ENCODE peak calls at places on chromosomes 11 and 22, in ten cellular contexts. G is fibroblast of lung, J is HCT116, U is left ventricle myocardium inferior, D is gastrocnemius medialis, F is stomach, L is heart left ventricle, K is OCI-LY7, P is thoracic aorta, A is transverse colon. E is an unnamed sample. For H3K4me1, the result is how much of the 10 kb centered on the place peaks cover.

GRCh38 chr11:443542-444199 is 1.9 kb upstream of the ANO9 start:
- DNase-seq in U (no peak), D (no peak), G (no peak), A (no peak), J (no peak), F (no peak), K (no peak), L (peak), P (no peak), E (no peak)

GRCh38 chr11:126716456-126717083 is 284.0 kb downstream of the KIRREL3 start:
- DNase-seq in U (no peak), F (peak), A (peak), J (peak), L (no peak), G (peak), D (no peak), P (no peak), K (peak), E (no peak)

GRCh38 chr22:20128902-20129746 is 2.5 kb upstream of the ZDHHC8 start:
- DNase-seq in L (no peak), G (no peak), F (peak), A (peak), D (peak), P (no peak), K (peak), J (no peak), U (no peak), E (no peak)

GRCh38 chr11:1196516-1197391 is 26.1 kb upstream of the MUC5B start:
- DNase-seq in A (no peak), D (peak), L (peak), P (no peak), F (peak), U (peak), G (no peak), K (no peak), J (no peak), E (peak)

GRCh38 chr11:119509277-119509841 is 86.4 kb upstream of the THY1 start:
- DNase-seq in P (no peak), K (no peak), F (no peak), G (peak), U (no peak), J (no peak), D (no peak), A (no peak), L (no peak), E (no peak)

GRCh38 chr11:57546869-57547518 is 9.6 kb downstream of the SMTNL1 start:
- DNase-seq in L (no peak), P (no peak), G (peak), A (no peak), K (no peak), U (no peak), F (no peak), J (no peak), D (peak), E (no peak)

GRCh38 chr22:19547620-19548019 is 23.4 kb upstream of the CLDN5 start:
- DNase-seq in J (no peak), G (no peak), F (no peak), K (no peak), P (no peak), D (no peak), A (no peak), L (no peak), U (no peak), E (no peak)

GRCh38 chr11:76803811-76804600 is 20.9 kb downstream of the TSKU start:
- DNase-seq in J (no peak), F (no peak), K (no peak), A (no peak), G (peak), L (peak), U (no peak), D (no peak), P (no peak), E (no peak)

GRCh38 chr11:35619030-35619753 is 932 bp downstream of the FJX1 start:
- DNase-seq in F (no peak), D (peak), A (peak), K (no peak), J (no peak), G (peak), U (peak), P (no peak), L (peak), E (peak)

GRCh38 chr11:95142431-95142830 is 52.8 kb downstream of the ENDOD1 start:
- DNase-seq in U (no peak), L (no peak), J (no peak), K (no peak), D (no peak), P (no peak), A (no peak), G (no peak), F (no peak), E (no peak)

GRCh38 chr11:61685611-61685955 is 5.4 kb downstream of the DAGLA start:
- DNase-seq in A (no peak), K (no peak), D (no peak), G (no peak), J (no peak), L (no peak), F (no peak), U (no peak), P (no peak), E (no peak)

GRCh38 chr11:34944692-34945091 is 28.3 kb downstream of the PDHX start:
- DNase-seq in K (no peak), U (no peak), F (no peak), J (no peak), A (no peak), D (no peak), L (no peak), P (no peak), G (no peak), E (no peak)

GRCh38 chr11:113114452-113115027 is 153.3 kb downstream of the NCAM1 start:
- DNase-seq in L (peak), F (peak), U (peak), G (peak), J (no peak), K (peak), P (no peak), A (peak), D (peak), E (peak)

GRCh38 chr11:76658231-76658630 is 12.3 kb downstream of the LRRC32 start:
- DNase-seq in A (peak), P (no peak), U (no peak), L (no peak), K (no peak), J (no peak), F (no peak), G (no peak), D (no peak), E (no peak)

GRCh38 chr11:130488187-130489026 is 40.0 kb downstream of the ADAMTS15 start:
- DNase-seq in L (no peak), A (no peak), D (no peak), J (no peak), P (no peak), F (no peak), K (no peak), U (no peak), G (no peak), E (no peak)

GRCh38 chr22:17938484-17938924 is 85.9 kb downstream of the MICAL3 start:
- DNase-seq in L (no peak), A (no peak), K (no peak), G (peak), J (no peak), F (no peak), D (no peak), U (no peak), P (no peak), E (no peak)

GRCh38 chr22:44664149-44664548 is 37.9 kb upstream of the PRR5 start:
- DNase-seq in G (peak), D (peak), L (peak), A (peak), U (peak), F (peak), K (no peak), J (no peak), P (no peak), E (peak)

GRCh38 chr11:77175021-77175842 is 47.2 kb downstream of the MYO7A start:
- DNase-seq in J (no peak), F (no peak), G (no peak), A (no peak), U (no peak), D (peak), L (peak), K (no peak), P (no peak), E (no peak)

GRCh38 chr22:16806401-16806800 is 18.8 kb downstream of the XKR3 start:
- DNase-seq in L (no peak), U (no peak), G (no peak), J (no peak), F (no peak), K (no peak), D (no peak), P (no peak), A (no peak), E (no peak)

GRCh38 chr11:118435893-118436624 is at the start of gene KMT2A:
- DNase-seq in P (peak), A (peak), L (peak), F (peak), U (peak), G (peak), J (peak), K (peak), D (peak), E (peak)

GRCh38 chr11:65576867-65577755 is 1.3 kb downstream of the EHBP1L1 start:
- DNase-seq in A (peak), G (peak), U (peak), K (peak), D (peak), F (peak), J (no peak), P (peak), L (peak), E (peak)

GRCh38 chr11:106395716-106396349 is 318.4 kb downstream of the AASDHPPT start:
- DNase-seq in A (no peak), F (no peak), G (no peak), D (no peak), K (no peak), L (no peak), J (peak), P (no peak), U (no peak), E (no peak)

GRCh38 chr22:44098966-44099530 is 74.9 kb downstream of the PARVB start:
- DNase-seq in J (no peak), G (no peak), K (no peak), L (peak), P (no peak), F (no peak), A (no peak), D (no peak), U (no peak), E (no peak)

GRCh38 chr11:73308003-73308962 is at the start of gene ARHGEF17:
- DNase-seq in A (peak), G (peak), L (peak), U (peak), D (no peak), J (peak), P (no peak), K (no peak), F (peak), E (peak)

GRCh38 chr11:75461136-75461535 is 28.1 kb upstream of the KLHL35 start:
- DNase-seq in U (no peak), P (no peak), A (no peak), G (no peak), F (no peak), D (no peak), K (no peak), J (no peak), L (no peak), E (no peak)

GRCh38 chr11:107018274-107018901 is at the start of gene GUCY1A2:
- DNase-seq in K (no peak), D (peak), A (no peak), L (peak), F (no peak), G (peak), P (no peak), U (peak), J (no peak), E (peak)

GRCh38 chr11:44388828-44389645 is 79.1 kb upstream of the ALX4 start:
- DNase-seq in F (no peak), J (no peak), D (no peak), G (no peak), U (no peak), L (no peak), A (no peak), P (no peak), K (no peak), E (no peak)

GRCh38 chr11:2091112-2091746 is 48.0 kb downstream of the IGF2 start:
- DNase-seq in L (no peak), P (no peak), U (no peak), D (no peak), J (no peak), F (peak), K (no peak), G (no peak), A (no peak), E (no peak)

GRCh38 chr11:56642339-56642738 is at the start of gene OR5AP2:
- DNase-seq in A (no peak), G (no peak), D (no peak), J (no peak), K (no peak), P (no peak), U (no peak), L (no peak), F (no peak), E (no peak)

GRCh38 chr11:117827521-117828511 is 3.3 kb upstream of the FXYD2 start:
- DNase-seq in G (no peak), J (no peak), F (peak), L (peak), U (no peak), P (no peak), K (no peak), A (peak), D (no peak), E (peak)

GRCh38 chr22:31173386-31174145 is 13.6 kb downstream of the RNF185 start:
- DNase-seq in K (no peak), P (no peak), F (no peak), L (no peak), D (peak), A (no peak), G (peak), J (no peak), U (no peak), E (no peak)

GRCh38 chr11:16154715-16155396 is 201.5 kb downstream of the SOX6 start:
- DNase-seq in L (no peak), A (no peak), P (no peak), F (peak), J (no peak), K (no peak), U (no peak), G (peak), D (no peak), E (no peak)

GRCh38 chr11:22338465-22338810 is 257 bp downstream of the SLC17A6 start:
- DNase-seq in K (no peak), L (no peak), J (no peak), P (no peak), D (no peak), G (no peak), F (no peak), A (no peak), U (no peak), E (no peak)

GRCh38 chr11:69442807-69443137 is 38.7 kb upstream of the LINC01488 start:
- DNase-seq in P (no peak), J (no peak), G (peak), D (no peak), L (peak), U (peak), A (no peak), F (no peak), K (no peak), E (no peak)

GRCh38 chr11:60197442-60197841 is 14.6 kb upstream of the MS4A6A start:
- DNase-seq in L (no peak), G (no peak), A (no peak), F (no peak), U (no peak), K (no peak), D (no peak), J (no peak), P (no peak), E (no peak)

GRCh38 chr11:60195923-60196368 is 13.1 kb upstream of the MS4A6A start:
- DNase-seq in L (no peak), P (no peak), D (no peak), G (no peak), F (no peak), K (no peak), J (no peak), A (no peak), U (no peak), E (no peak)

GRCh38 chr11:60193687-60194433 is 11.0 kb upstream of the MS4A6A start:
- DNase-seq in L (no peak), G (peak), K (peak), J (peak), P (no peak), A (peak), D (no peak), U (no peak), F (peak), E (no peak)

DNA sequence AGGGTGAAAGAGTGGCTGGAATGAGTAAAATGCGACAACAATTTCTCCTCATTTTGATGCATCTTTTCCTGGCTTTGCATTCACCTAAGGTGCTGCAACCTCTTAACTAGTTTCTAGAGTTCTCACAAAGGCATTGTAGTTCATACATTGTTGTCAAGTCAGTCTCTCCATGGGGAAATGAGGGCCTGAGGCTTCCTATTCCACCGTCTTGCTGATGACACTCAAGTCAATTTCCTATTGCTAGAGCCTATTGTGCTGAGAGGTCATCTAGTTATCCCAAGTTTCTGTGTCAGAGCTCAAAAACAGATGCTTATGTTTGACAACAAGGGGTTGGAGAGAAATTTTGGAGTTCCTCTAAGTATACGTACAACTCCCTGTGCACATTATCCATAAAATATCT is 11.6 kb upstream of the MS4A6A start:
- DNase-seq in J (no peak), F (no peak), G (no peak), P (no peak), K (no peak), A (no peak), U (no peak), D (no peak), L (no peak), E (no peak)
- H3K27ac ChIP-seq in J (no peak), F (no peak), G (no peak), P (no peak), K (no peak), A (no peak), U (peak), D (no peak), L (peak), E (no peak)

GRCh38 chr11:17983569-17983968 is 29.3 kb downstream of the SERGEF start:
- DNase-seq in L (no peak), J (no peak), P (no peak), K (no peak), D (no peak), G (no peak), A (no peak), U (no peak), F (no peak), E (no peak)

GRCh38 chr11:17974246-17974645 is 38.6 kb downstream of the SERGEF start:
- DNase-seq in L (no peak), D (no peak), K (no peak), F (no peak), P (no peak), A (no peak), U (no peak), G (no peak), J (no peak), E (no peak)

GRCh38 chr11:17976651-17977050 is 36.2 kb downstream of the SERGEF start:
- DNase-seq in G (no peak), L (no peak), J (no peak), P (no peak), D (no peak), U (no peak), A (no peak), F (no peak), K (no peak), E (no peak)

GRCh38 chr11:17979770-17980371 is 33.0 kb downstream of the SERGEF start:
- DNase-seq in F (peak), G (no peak), L (no peak), J (no peak), A (no peak), K (peak), U (no peak), D (no peak), P (no peak), E (no peak)

GRCh38 chr11:17978553-17979287 is 34.1 kb downstream of the SERGEF start:
- DNase-seq in D (peak), K (peak), A (peak), P (no peak), U (peak), J (no peak), L (peak), G (peak), F (peak), E (peak)
- TF ChIP-seq CTCF in D (peak), K (peak), A (peak), P (peak), U (peak), J (peak), L (peak), G (peak), F (no peak), E (peak)

DNA sequence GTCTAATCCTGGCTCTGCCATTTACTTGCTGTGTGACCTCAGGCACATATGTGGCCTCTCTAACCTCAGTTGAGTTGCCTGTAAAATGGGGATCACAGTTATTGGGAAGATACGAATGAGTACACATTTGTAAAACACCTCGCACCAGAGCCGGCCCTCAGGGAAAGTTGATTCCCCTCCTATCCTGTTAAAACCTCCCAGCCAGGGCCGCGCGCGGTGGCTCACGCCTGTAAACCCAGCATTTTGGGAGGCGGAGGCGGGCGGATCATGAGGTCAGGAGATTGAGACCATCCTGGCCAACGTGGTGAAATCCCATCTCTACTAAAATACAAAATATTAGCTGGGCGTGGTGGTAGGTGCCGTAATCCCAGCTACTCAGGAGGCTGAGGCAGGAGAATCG is 7.8 kb upstream of the MYBPC3 start:
- DNase-seq in U (no peak), G (no peak), D (no peak), A (no peak), L (no peak), P (no peak), F (no peak), J (no peak), K (no peak), E (no peak)
- H3K4me1 ChIP-seq in U (under half), G (under half), D (under half), A (under half), L (under half), P (under half), F (under half), J (under half), K (under half), E (under half)

DNA sequence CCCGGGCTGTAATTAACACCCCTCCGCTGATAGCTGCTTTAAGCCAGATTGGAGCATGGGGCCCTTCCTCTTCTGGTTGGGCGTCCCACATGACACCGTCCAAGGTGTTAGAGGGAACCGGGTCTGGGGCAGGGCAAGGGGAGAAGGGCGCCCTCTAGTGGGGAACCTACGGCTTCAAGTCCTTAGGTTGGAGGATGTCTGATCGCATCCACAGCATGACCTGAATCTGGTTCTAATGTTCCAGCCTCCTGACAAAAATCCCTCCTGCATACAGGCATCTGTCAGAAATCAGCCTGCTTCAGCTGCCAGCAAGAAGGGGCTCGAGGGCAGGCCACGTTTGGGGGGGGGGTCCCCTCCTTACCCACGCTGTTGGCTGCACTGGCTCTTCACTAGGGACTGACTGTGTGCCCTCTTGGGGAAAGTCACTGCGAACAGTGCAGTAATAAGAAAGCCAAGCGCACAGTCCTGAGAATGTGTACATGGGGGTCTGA is 94.2 kb upstream of the TBCEL start:
- DNase-seq in L (no peak), K (peak), J (peak), F (peak), A (peak), U (peak), D (no peak), G (peak), P (no peak), E (no peak)
- H3K27ac ChIP-seq in L (no peak), K (no peak), J (no peak), F (no peak), A (no peak), U (no peak), D (no peak), G (no peak), P (no peak), E (no peak)

GRCh38 chr22:48968201-48968959 is 859.3 kb downstream of the BRD1 start:
- DNase-seq in A (peak), F (peak), J (peak), K (peak), D (no peak), U (peak), G (no peak), L (no peak), P (no peak), E (no peak)
- TF ChIP-seq CTCF in A (no peak), F (no peak), J (no peak), K (peak), D (no peak), U (no peak), G (no peak), L (no peak), P (no peak), E (no peak)

GRCh38 chr11:12251651-12252560 is 125.5 kb upstream of the PARVA start:
- DNase-seq in A (no peak), K (no peak), U (no peak), G (no peak), J (no peak), D (no peak), F (no peak), L (no peak), P (no peak), E (no peak)
- H3K4me1 ChIP-seq in A (under half), K (under half), U (under half), G (under half), J (under half), D (under half), F (half or more), L (under half), P (under half), E (under half)

GRCh38 chr22:46657996-46658947 is 38.1 kb downstream of the GRAMD4 start:
- DNase-seq in A (no peak), P (no peak), G (no peak), L (no peak), U (no peak), F (no peak), K (no peak), D (no peak), J (no peak), E (no peak)
- H3K27ac ChIP-seq in A (no peak), P (no peak), G (no peak), L (no peak), U (no peak), F (no peak), K (no peak), D (no peak), J (no peak), E (no peak)